ENCODE peak calls at places on chromosomes 16 and 17, in five cellular contexts. U is HCT116, V is PC-3, G is neural progenitor cell, N is MM.1S. Q is an unnamed sample. For H3K79me2, the result is how much of the 10 kb centered on the place peaks cover.

GRCh38 chr17:75876190-75876937 is 2.0 kb downstream of the TRIM47 start:
- DNase-seq in U (peak), V (peak), G (peak), N (peak), Q (peak)

GRCh38 chr17:43556292-43556691 is 10.2 kb upstream of the ETV4 start:
- DNase-seq in U (no peak), V (peak), G (no peak), N (no peak), Q (peak)

GRCh38 chr16:81997738-81998137 is 13.5 kb downstream of the SDR42E1 start:
- DNase-seq in U (no peak), V (peak), G (no peak), N (no peak), Q (peak)

GRCh38 chr17:12523244-12523643 is 142.4 kb upstream of the MYOCD start:
- DNase-seq in U (no peak), V (no peak), G (no peak), N (no peak), Q (no peak)

GRCh38 chr17:35376245-35376644 is 2.8 kb upstream of the SLFN11 start:
- DNase-seq in U (no peak), V (peak), G (no peak), N (no peak), Q (no peak)

GRCh38 chr16:14132696-14133048 is 61.6 kb downstream of the MRTFB start:
- DNase-seq in U (no peak), V (no peak), G (no peak), N (no peak), Q (no peak)

GRCh38 chr17:82399601-82400101 is 18.5 kb upstream of the HEXD start:
- DNase-seq in U (no peak), V (no peak), G (no peak), N (no peak), Q (no peak)

GRCh38 chr16:85253127-85253941 is 141.1 kb upstream of the CIBAR2 start:
- DNase-seq in U (no peak), V (peak), G (peak), N (peak), Q (peak)

GRCh38 chr17:32266389-32267269 is 997 bp downstream of the RHBDL3 start:
- DNase-seq in U (no peak), V (no peak), G (peak), N (peak), Q (no peak)

GRCh38 chr16:82960923-82961322 is 334.2 kb downstream of the CDH13 start:
- DNase-seq in U (no peak), V (no peak), G (no peak), N (no peak), Q (no peak)

GRCh38 chr17:63946440-63947363 is 14.6 kb upstream of the CD79B start:
- DNase-seq in U (peak), V (peak), G (peak), N (peak), Q (peak)

GRCh38 chr17:15882058-15882720 is 62.7 kb upstream of the ADORA2B start:
- DNase-seq in U (no peak), V (no peak), G (peak), N (no peak), Q (no peak)

GRCh38 chr16:88619859-88620655 is 18.3 kb upstream of the IL17C start:
- DNase-seq in U (no peak), V (no peak), G (no peak), N (no peak), Q (no peak)

GRCh38 chr17:7330099-7331015 is 1.2 kb upstream of the NEURL4 start:
- DNase-seq in U (peak), V (peak), G (peak), N (peak), Q (peak)

GRCh38 chr17:75153854-75154194 is 488 bp downstream of the JPT1 start:
- DNase-seq in U (no peak), V (peak), G (no peak), N (no peak), Q (peak)

GRCh38 chr16:89053725-89054029 is 40.0 kb upstream of the ACSF3 start:
- DNase-seq in U (no peak), V (no peak), G (no peak), N (no peak), Q (no peak)

GRCh38 chr16:12833939-12834338 is 30.3 kb upstream of the CPPED1 start:
- DNase-seq in U (peak), V (peak), G (peak), N (no peak), Q (peak)

GRCh38 chr16:71441348-71441781 is 489 bp downstream of the TLE7 start:
- DNase-seq in U (no peak), V (no peak), G (no peak), N (no peak), Q (no peak)

GRCh38 chr17:63774141-63774981 is at the start of gene DDX42:
- DNase-seq in U (no peak), V (peak), G (peak), N (no peak), Q (peak)

GRCh38 chr17:78437508-78438169 is 59.2 kb downstream of the PGS1 start:
- DNase-seq in U (no peak), V (no peak), G (no peak), N (no peak), Q (no peak)

GRCh38 chr17:77609553-77610517 is 348.7 kb upstream of the TNRC6C start:
- DNase-seq in U (no peak), V (no peak), G (no peak), N (peak), Q (no peak)

GRCh38 chr17:34285304-34285792 is at the start of gene CCL11:
- DNase-seq in U (no peak), V (no peak), G (no peak), N (no peak), Q (no peak)

GRCh38 chr17:32742686-32743538 is 134.0 kb downstream of the MYO1D start:
- DNase-seq in U (no peak), V (no peak), G (no peak), N (no peak), Q (no peak)

DNA sequence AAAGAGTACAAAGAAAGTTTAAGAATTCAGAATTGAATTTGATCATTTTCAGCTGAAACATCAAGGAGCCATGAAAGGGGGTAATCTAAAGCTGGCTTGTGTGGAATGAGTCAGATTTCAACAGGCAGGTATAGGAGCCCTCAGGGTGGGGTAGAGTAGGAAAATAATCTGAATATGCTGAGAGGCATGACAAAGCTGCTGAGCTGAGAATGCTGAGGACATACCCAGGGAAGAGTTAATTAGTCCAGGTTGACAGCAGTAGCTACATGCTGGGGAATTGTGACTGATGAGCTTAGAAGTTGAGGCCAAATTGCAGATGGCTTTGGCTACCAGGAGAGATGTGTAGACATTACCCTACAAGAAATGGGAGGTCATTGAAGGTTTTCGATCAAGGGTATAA is 110.0 kb downstream of the CA10 start:
- DNase-seq in U (no peak), V (no peak), G (peak), N (no peak), Q (no peak)
- H3K79me2 ChIP-seq in U (under half), V (under half), G (under half), N (under half), Q (under half)

DNA sequence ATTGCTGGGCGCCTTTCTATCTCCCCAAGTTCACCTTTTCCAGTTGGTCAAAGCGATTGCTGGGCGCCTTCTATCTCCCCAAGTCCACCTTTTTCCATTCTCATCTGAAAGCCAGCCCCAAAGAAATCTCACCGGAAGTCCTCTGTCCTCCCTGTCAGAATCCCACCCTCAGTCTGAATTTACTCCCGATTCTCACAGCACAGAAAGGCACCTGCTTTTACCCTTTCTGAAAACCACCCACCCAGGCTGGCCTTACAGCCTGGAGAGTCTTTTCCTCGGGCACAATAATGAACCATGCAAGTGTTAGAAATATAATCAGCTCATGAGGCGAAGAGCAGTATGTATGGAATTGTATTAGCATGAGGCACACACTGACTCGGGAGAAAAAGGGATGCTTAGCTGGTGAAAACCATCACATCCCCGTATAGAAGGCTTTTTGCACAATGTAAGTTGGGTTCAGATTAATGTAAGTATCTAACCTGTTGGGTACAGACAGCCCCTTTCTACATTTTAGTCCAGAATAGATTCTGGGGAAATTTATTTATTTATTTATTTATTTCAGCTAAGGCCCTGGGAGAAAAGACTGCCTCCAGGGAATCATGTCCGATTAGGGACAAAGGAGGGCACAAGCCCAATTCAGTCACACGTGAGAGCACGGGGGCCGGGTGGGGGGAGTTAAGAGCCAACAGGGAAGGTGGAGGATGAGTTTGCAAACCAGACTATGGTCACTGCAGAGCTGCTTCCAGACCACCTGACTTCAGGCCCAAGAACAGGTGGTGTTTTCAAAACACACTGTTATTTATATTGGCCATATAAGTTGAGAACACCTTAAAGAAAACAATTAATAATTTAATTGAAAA is 1.4 kb upstream of the ZFHX3 start:
- DNase-seq in U (no peak), V (no peak), G (no peak), N (no peak), Q (no peak)
- H3K4me3 ChIP-seq in U (peak), V (peak), G (peak), N (no peak), Q (no peak)

GRCh38 chr16:46620265-46621005 is 744 bp downstream of the SHCBP1 start:
- DNase-seq in U (no peak), V (peak), G (no peak), N (peak), Q (no peak)
- H2AFZ ChIP-seq in U (peak), V (peak), G (peak), N (peak), Q (peak)

DNA sequence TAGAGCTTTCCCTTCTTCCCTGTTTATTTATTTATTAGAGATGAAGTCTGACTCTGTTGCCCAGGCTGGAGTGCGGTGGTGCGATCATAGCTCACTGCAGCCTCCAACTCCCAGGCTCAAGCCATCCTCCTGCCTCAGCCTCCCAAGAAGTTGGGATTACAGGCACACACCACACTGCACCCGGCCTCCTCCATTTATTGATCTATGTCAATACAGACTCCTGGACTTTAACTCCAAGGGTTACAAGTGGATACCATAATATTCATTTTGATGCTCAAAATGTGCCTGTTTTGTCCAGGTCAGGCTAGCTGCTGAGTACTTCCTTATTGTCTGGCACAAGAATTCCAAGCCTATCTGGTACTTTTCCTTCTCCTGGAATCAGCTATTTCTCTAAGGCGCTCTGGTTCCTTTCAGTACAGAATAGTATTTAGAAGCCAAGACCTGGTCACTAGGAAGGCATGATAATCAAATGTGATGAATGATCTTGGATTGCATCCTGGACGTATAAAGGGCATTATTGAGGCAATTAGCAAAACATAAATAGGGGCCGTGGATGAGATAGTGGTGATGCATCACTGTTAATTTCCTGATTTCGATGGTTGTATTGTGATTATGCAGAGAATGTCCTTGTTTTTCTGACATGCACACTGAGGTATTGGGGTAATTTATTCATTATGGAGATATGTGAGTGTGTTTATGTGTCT is 21.7 kb downstream of the IL4R start:
- DNase-seq in U (no peak), V (no peak), G (no peak), N (no peak), Q (no peak)
- H3K79me2 ChIP-seq in U (under half), V (under half), G (under half), N (under half), Q (under half)

DNA sequence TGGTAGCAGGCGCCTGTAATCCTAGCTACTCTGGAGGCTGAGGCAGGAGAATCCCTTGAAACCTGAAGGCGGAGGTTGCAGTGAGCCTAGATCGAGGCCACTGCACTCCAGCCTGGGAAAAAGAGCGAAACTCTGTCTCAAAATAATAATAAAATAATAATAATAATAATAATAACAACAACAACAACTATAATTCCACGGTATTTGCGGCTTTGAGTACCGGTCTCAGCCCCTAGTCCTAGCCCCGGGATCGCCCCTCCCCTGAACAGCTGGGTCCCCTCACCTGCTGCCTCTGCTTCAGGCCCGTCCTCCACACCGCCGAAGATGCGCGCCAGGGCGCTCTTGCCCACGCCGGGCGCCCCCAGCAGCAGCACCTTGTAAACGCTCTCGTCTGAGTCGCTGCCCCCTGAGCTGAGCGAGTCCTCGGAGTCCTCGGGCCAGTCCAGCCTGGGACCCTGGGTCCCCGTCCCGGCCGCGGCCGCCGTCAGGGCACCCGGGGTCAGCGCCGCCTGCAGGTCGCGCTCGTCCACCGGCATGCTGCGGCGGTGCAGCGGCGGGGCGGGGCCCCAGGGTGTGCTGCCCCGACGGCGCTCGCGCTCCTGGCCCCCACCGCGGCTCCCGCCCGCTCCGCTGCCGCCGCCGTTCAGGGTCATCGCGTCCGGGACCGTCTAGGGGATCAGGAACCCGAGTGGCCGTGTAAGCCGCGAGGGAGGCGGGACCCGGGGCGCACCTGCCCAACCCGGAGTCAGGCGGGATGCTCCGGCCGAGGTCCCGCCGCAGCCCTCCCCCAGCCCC is 611 bp downstream of the RRAD start:
- DNase-seq in U (no peak), V (peak), G (peak), N (peak), Q (peak)
- H3K4me3 ChIP-seq in U (peak), V (peak), G (peak), N (peak), Q (no peak)

GRCh38 chr16:4780235-4780634 is 7.9 kb downstream of the SEPTIN12 start:
- DNase-seq in U (no peak), V (peak), G (no peak), N (no peak), Q (no peak)

GRCh38 chr16:4776141-4776705 is 9.3 kb upstream of the ZNF500 start:
- DNase-seq in U (no peak), V (no peak), G (no peak), N (no peak), Q (no peak)

GRCh38 chr16:4777339-4778049 is 10.5 kb upstream of the ZNF500 start:
- DNase-seq in U (no peak), V (no peak), G (no peak), N (no peak), Q (no peak)

GRCh38 chr16:4775005-4775404 is 8.0 kb upstream of the ZNF500 start:
- DNase-seq in U (no peak), V (no peak), G (no peak), N (no peak), Q (no peak)

DNA sequence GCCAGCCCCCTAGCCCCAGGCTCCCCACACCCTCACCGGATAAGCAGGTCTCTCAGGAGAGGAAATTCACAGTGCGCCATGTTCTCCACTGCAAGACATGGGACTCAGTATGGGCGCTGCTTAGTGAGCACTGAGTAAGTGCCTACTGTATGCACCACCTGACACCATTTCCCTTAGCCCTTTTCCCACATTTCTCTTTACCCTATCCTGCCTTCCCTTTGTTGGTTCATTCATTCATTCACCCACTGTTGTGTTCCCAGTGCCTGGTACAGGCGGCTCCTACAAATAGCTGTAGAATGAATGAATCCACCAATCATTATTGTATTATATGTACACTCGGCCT is 10.1 kb downstream of the SEPTIN12 start:
- DNase-seq in U (no peak), V (no peak), G (no peak), N (no peak), Q (no peak)
- H2AFZ ChIP-seq in U (no peak), V (no peak), G (no peak), N (no peak), Q (no peak)

GRCh38 chr17:39792523-39793221 is 54.9 kb downstream of the GRB7 start:
- DNase-seq in U (no peak), V (no peak), G (no peak), N (no peak), Q (no peak)
- H3K79me2 ChIP-seq in U (under half), V (under half), G (under half), N (half or more), Q (under half)

DNA sequence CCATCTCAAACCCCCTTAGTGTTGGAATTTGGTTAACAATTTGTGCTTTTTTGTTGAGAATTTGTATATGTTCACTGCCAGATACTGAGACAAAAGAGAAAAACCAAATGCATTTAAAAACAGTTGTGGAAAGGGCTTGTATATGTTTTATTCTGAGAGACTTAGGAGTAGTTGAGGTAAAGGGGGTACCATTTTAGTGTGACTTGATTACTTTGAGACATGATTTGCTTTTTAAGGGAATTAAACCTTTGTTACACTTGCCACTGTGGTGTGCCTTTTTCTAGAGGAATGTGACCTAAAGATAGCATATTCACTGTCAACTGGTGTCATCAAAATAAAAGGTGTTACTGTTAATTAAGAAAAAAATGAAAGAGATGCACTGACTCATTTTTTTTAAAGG is 4.5 kb downstream of the IGF2BP1 start:
- DNase-seq in U (no peak), V (no peak), G (no peak), N (no peak), Q (peak)
- H3K4me3 ChIP-seq in U (no peak), V (no peak), G (peak), N (no peak), Q (peak)

Q was measured in hepatocyte.